ENCODE peak calls at places on chromosomes 1 and 21, in six cellular contexts. G is GM12878, I is A549, E is K562, Y is endothelial cell of umbilical vein, F is HepG2. C is an unnamed sample.

GRCh38 chr1:59333626-59334277 is 36.9 kb downstream of the FGGY start:
- DNase-seq in G (no peak), I (no peak), E (no peak), Y (no peak), F (no peak), C (peak)

GRCh38 chr1:13820456-13820855 is 120.5 kb downstream of the PRDM2 start:
- DNase-seq in E (no peak), I (no peak), G (no peak), F (no peak), Y (no peak), C (no peak)

GRCh38 chr1:220420700-220421099 is 107.2 kb upstream of the MARK1 start:
- DNase-seq in F (no peak), G (no peak), I (no peak), E (no peak), Y (no peak), C (no peak)

GRCh38 chr1:83931658-83932253 is 67.2 kb downstream of the TTLL7 start:
- DNase-seq in Y (peak), E (peak), F (peak), G (no peak), I (peak), C (peak)

GRCh38 chr1:184626076-184627011 is 128.3 kb downstream of the EDEM3 start:
- DNase-seq in I (no peak), F (no peak), G (no peak), Y (no peak), E (no peak), C (no peak)

GRCh38 chr1:18486195-18486594 is 5.5 kb downstream of the KLHDC7A start:
- DNase-seq in E (peak), I (no peak), F (peak), Y (no peak), G (no peak), C (peak)

GRCh38 chr1:15525043-15525958 is 1.3 kb upstream of the CASP9 start:
- DNase-seq in Y (no peak), I (peak), E (peak), F (peak), G (peak), C (peak)

GRCh38 chr1:168465942-168466702 is 77.7 kb downstream of the XCL2 start:
- DNase-seq in I (no peak), F (peak), E (peak), G (peak), Y (no peak), C (peak)

GRCh38 chr1:219670426-219671149 is 57.7 kb upstream of the ZC3H11B start:
- DNase-seq in G (no peak), Y (no peak), E (no peak), I (no peak), F (no peak), C (no peak)

GRCh38 chr1:116724765-116725375 is 29.4 kb upstream of the CD2 start:
- DNase-seq in E (peak), G (no peak), F (peak), Y (peak), I (peak), C (peak)

GRCh38 chr1:117169871-117170596 is 40.7 kb downstream of the VTCN1 start:
- DNase-seq in Y (no peak), G (no peak), E (no peak), F (no peak), I (no peak), C (no peak)

GRCh38 chr1:79198841-79199240 is 192.3 kb upstream of the ADGRL4 start:
- DNase-seq in F (no peak), Y (peak), G (no peak), E (no peak), I (no peak), C (no peak)

GRCh38 chr1:210010161-210010560 is 72.1 kb downstream of the SYT14 start:
- DNase-seq in Y (no peak), E (no peak), F (no peak), I (no peak), G (no peak), C (no peak)

GRCh38 chr21:29055080-29055479 is 18.4 kb downstream of the CCT8 start:
- DNase-seq in I (no peak), G (no peak), Y (no peak), F (no peak), E (no peak), C (no peak)

GRCh38 chr21:26752849-26753248 is 92.4 kb downstream of the ADAMTS1 start:
- DNase-seq in E (no peak), F (no peak), G (no peak), I (no peak), Y (no peak), C (no peak)

GRCh38 chr1:114377356-114377755 is 133.6 kb downstream of the TRIM33 start:
- DNase-seq in E (no peak), G (no peak), Y (no peak), F (no peak), I (no peak), C (no peak)

GRCh38 chr1:15053091-15053657 is 100.4 kb upstream of the TMEM51 start:
- DNase-seq in I (no peak), Y (no peak), G (no peak), E (no peak), F (no peak), C (no peak)

GRCh38 chr1:85581802-85582686 is 1.5 kb downstream of the CCN1 start:
- DNase-seq in Y (peak), I (no peak), G (no peak), E (peak), F (peak), C (no peak)

GRCh38 chr1:39737546-39738169 is 1.0 kb upstream of the PPIE start:
- DNase-seq in Y (no peak), E (no peak), F (peak), I (no peak), G (no peak), C (no peak)

GRCh38 chr1:210654176-210654786 is 325.6 kb downstream of the HHAT start:
- DNase-seq in F (no peak), G (no peak), E (no peak), I (no peak), Y (no peak), C (no peak)

GRCh38 chr1:54815086-54815876 is 14.2 kb upstream of the TTC22 start:
- DNase-seq in I (no peak), E (no peak), G (no peak), F (no peak), Y (no peak), C (no peak)

GRCh38 chr21:45871616-45872236 is 109.8 kb upstream of the COL6A1 start:
- DNase-seq in Y (no peak), I (no peak), F (peak), G (no peak), E (no peak), C (no peak)

GRCh38 chr1:111592389-111593361 is 26.9 kb upstream of the RAP1A start:
- DNase-seq in Y (peak), F (peak), G (peak), E (peak), I (peak), C (peak)

GRCh38 chr21:28737671-28738279 is 254.9 kb downstream of the LTN1 start:
- DNase-seq in Y (peak), G (no peak), I (no peak), E (no peak), F (peak), C (no peak)

GRCh38 chr1:16119504-16119903 is 36.4 kb downstream of the EPHA2 start:
- DNase-seq in G (no peak), I (no peak), F (no peak), E (no peak), Y (no peak), C (no peak)

GRCh38 chr1:153626929-153627796 is at the start of gene S100A13:
- DNase-seq in I (peak), Y (peak), F (peak), G (no peak), E (peak), C (peak)

GRCh38 chr1:38558055-38558454 is 301.5 kb downstream of the RRAGC start:
- DNase-seq in G (no peak), E (no peak), I (no peak), Y (no peak), F (no peak), C (no peak)

GRCh38 chr1:23524716-23525401 is 6.2 kb downstream of the E2F2 start:
- DNase-seq in E (peak), G (no peak), Y (no peak), I (no peak), F (no peak), C (peak)
- TF ChIP-seq MYC in E (no peak), G (no peak), Y (no peak), I (no peak), F (no peak), C (no peak)

DNA sequence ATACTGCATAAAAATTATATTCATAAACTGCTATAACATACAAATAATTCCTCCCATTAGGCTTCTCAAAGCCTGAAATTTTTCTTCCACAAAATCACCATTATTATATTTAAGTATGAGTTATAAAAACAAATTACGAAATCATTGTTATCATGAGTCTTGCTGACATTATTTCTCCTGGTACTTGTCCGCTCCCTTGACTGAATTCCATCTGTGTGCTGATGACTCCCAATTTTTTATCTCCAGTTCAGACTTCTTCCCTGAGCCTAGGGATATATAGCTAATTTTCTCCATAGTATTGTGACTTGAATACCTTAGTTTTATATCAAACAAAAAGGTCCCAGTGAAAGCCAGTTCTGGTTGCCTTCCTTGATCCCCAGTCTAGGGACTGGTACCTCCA is 268.2 kb downstream of the HMCN1 start:
- DNase-seq in E (no peak), I (no peak), F (no peak), Y (no peak), G (no peak), C (no peak)
- TF ChIP-seq POLR2A in E (no peak), I (no peak), F (no peak), Y (no peak), G (no peak), C (no peak)

GRCh38 chr1:119080586-119080985 is 59.9 kb downstream of the WARS2 start:
- DNase-seq in E (no peak), F (no peak), Y (no peak), G (no peak), I (no peak), C (no peak)

GRCh38 chr1:119079881-119080280 is 60.6 kb downstream of the WARS2 start:
- DNase-seq in E (no peak), G (no peak), F (no peak), Y (no peak), I (no peak), C (no peak)

GRCh38 chr1:119081267-119081666 is 59.2 kb downstream of the WARS2 start:
- DNase-seq in G (no peak), I (no peak), Y (no peak), F (no peak), E (no peak), C (no peak)

GRCh38 chr1:119071321-119071720 is 69.1 kb downstream of the WARS2 start:
- DNase-seq in F (no peak), Y (no peak), I (no peak), E (no peak), G (no peak), C (no peak)

DNA sequence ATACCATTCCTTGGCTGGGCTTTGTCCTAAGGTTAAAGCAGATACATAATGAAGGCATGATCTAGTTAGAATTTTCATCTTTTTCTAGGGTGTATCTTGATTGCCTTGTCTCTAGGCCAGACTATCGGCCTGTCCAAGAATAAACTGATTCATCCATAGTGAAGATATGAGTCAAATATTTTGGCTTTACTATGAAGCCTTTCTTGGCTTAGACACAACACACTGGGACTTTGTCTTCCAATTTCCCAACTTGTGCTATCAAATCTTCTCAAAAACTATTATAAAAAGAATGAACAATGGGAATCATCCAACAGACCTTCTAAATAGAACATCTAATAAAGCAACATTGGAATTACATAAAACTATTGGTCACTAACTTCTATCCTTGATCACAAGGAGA is 64.8 kb downstream of the WARS2 start:
- DNase-seq in I (no peak), G (no peak), E (no peak), Y (no peak), F (no peak), C (no peak)
- TF ChIP-seq MYC in I (no peak), G (no peak), E (no peak), Y (no peak), F (no peak), C (no peak)

GRCh38 chr1:240611619-240612490 is at the start of gene GREM2:
- DNase-seq in Y (peak), I (peak), F (no peak), G (no peak), E (no peak), C (peak)
- TF ChIP-seq POLR2A in Y (no peak), I (no peak), F (no peak), G (no peak), E (no peak), C (no peak)